ENCODE peak calls at places on chromosomes 11 and 22, in four cellular contexts. R is H1, Q is HCT116, H is SK-N-SH. K is an unnamed sample.

GRCh38 chr11:14907411-14908213 is 15.6 kb upstream of the CYP2R1 start:
- DNase-seq in H (peak), R (peak), Q (no peak), K (no peak)

GRCh38 chr11:19512621-19513020 is 200.0 kb upstream of the NAV2 start:
- DNase-seq in R (no peak), H (no peak), Q (no peak), K (no peak)

GRCh38 chr22:46634011-46634699 is 14.0 kb downstream of the GRAMD4 start:
- DNase-seq in Q (no peak), R (no peak), H (no peak), K (no peak)

GRCh38 chr11:37657645-37658044 is 1059.6 kb upstream of the RAG2 start:
- DNase-seq in R (no peak), H (peak), Q (no peak), K (no peak)

GRCh38 chr11:2767071-2767470 is 67.3 kb upstream of the KCNQ1OT1 start:
- DNase-seq in R (no peak), Q (no peak), H (no peak), K (no peak)

GRCh38 chr11:14503023-14503422 is 3.4 kb upstream of the COPB1 start:
- DNase-seq in H (no peak), R (no peak), Q (no peak), K (no peak)

GRCh38 chr22:43921361-43921760 is 2.2 kb upstream of the PNPLA3 start:
- DNase-seq in Q (peak), H (no peak), R (no peak), K (peak)

GRCh38 chr11:34339149-34340064 is 18.4 kb downstream of the ABTB2 start:
- DNase-seq in Q (no peak), R (no peak), H (no peak), K (no peak)

GRCh38 chr11:89477175-89477574 is 14.0 kb downstream of the NOX4 start:
- DNase-seq in R (no peak), H (no peak), Q (peak), K (no peak)

GRCh38 chr11:126338346-126339055 is 17.0 kb upstream of the ST3GAL4 start:
- DNase-seq in Q (no peak), H (no peak), R (no peak), K (no peak)

GRCh38 chr11:110059706-110060430 is 33.3 kb upstream of the ZC3H12C start:
- DNase-seq in Q (no peak), R (no peak), H (no peak), K (no peak)

GRCh38 chr22:38218661-38219331 is 17.0 kb downstream of the MAFF start:
- DNase-seq in Q (peak), R (peak), H (no peak), K (no peak)

GRCh38 chr11:69587454-69588081 is 53.4 kb upstream of the CCND1 start:
- DNase-seq in R (no peak), H (no peak), Q (peak), K (peak)

GRCh38 chr11:109033627-109034340 is 368.9 kb downstream of the DDX10 start:
- DNase-seq in Q (no peak), R (no peak), H (no peak), K (no peak)

GRCh38 chr11:2831826-2832717 is 53.5 kb downstream of the CDKN1C start:
- DNase-seq in R (no peak), H (no peak), Q (no peak), K (no peak)

GRCh38 chr11:46100670-46101069 is 20.6 kb downstream of the PHF21A start:
- DNase-seq in R (no peak), Q (no peak), H (no peak), K (no peak)

GRCh38 chr11:128407962-128408361 is 179.4 kb downstream of the ETS1 start:
- DNase-seq in Q (no peak), R (no peak), H (no peak), K (no peak)

GRCh38 chr22:24134090-24134846 is 47.0 kb upstream of the SUSD2 start:
- DNase-seq in Q (no peak), R (no peak), H (no peak), K (no peak)

GRCh38 chr11:111797145-111797581 is 31.0 kb upstream of the PPP2R1B start:
- DNase-seq in Q (no peak), H (no peak), R (no peak), K (no peak)

GRCh38 chr22:42296883-42297282 is 26.4 kb upstream of the TCF20 start:
- DNase-seq in R (no peak), H (no peak), Q (no peak), K (no peak)

GRCh38 chr11:76041208-76041607 is 165.1 kb downstream of the WNT11 start:
- DNase-seq in H (no peak), Q (no peak), R (no peak), K (no peak)

GRCh38 chr11:76284161-76284560 is 77.9 kb upstream of the WNT11 start:
- DNase-seq in H (no peak), Q (no peak), R (no peak), K (no peak)

GRCh38 chr11:115659061-115659963 is 155.1 kb upstream of the CADM1 start:
- DNase-seq in H (peak), Q (no peak), R (peak), K (no peak)

GRCh38 chr11:67033661-67034166 is 10.8 kb downstream of the SYT12 start:
- DNase-seq in R (no peak), Q (no peak), H (no peak), K (no peak)

GRCh38 chr11:2086239-2087040 is 52.7 kb downstream of the IGF2 start:
- DNase-seq in R (no peak), Q (no peak), H (no peak), K (no peak)

GRCh38 chr11:122197055-122197987 is 81.3 kb upstream of the BLID start:
- DNase-seq in Q (peak), H (no peak), R (no peak), K (peak)

GRCh38 chr11:12867531-12867930 is 141.6 kb upstream of the RASSF10 start:
- DNase-seq in H (no peak), R (no peak), Q (no peak), K (no peak)

GRCh38 chr11:42407379-42407778 is 904.4 kb upstream of the API5 start:
- DNase-seq in R (peak), H (peak), Q (no peak), K (no peak)

GRCh38 chr22:37284807-37285355 is 2.6 kb downstream of the CYTH4 start:
- DNase-seq in Q (no peak), H (no peak), R (no peak), K (no peak)

GRCh38 chr22:25054943-25055511 is 102.5 kb downstream of the KIAA1671 start:
- DNase-seq in Q (no peak), R (no peak), H (no peak), K (no peak)

GRCh38 chr11:34284836-34285235 is 73.0 kb downstream of the ABTB2 start:
- DNase-seq in H (peak), R (no peak), Q (no peak), K (no peak)

GRCh38 chr11:2298131-2298794 is 3.5 kb downstream of the C11orf21 start:
- DNase-seq in Q (no peak), H (no peak), R (peak), K (no peak)

GRCh38 chr11:59012942-59013256 is 73.2 kb upstream of the GLYATL1B start:
- DNase-seq in H (no peak), Q (no peak), R (no peak), K (no peak)

GRCh38 chr22:37566903-37567798 is 6.9 kb downstream of the CDC42EP1 start:
- DNase-seq in H (peak), R (peak), Q (peak), K (no peak)

GRCh38 chr11:11155962-11156815 is 196.9 kb downstream of the CSNK2A3 start:
- DNase-seq in Q (peak), R (peak), H (peak), K (no peak)

GRCh38 chr22:36367479-36367878 is 20.3 kb downstream of the MYH9 start:
- DNase-seq in Q (no peak), R (no peak), H (no peak), K (no peak)

DNA sequence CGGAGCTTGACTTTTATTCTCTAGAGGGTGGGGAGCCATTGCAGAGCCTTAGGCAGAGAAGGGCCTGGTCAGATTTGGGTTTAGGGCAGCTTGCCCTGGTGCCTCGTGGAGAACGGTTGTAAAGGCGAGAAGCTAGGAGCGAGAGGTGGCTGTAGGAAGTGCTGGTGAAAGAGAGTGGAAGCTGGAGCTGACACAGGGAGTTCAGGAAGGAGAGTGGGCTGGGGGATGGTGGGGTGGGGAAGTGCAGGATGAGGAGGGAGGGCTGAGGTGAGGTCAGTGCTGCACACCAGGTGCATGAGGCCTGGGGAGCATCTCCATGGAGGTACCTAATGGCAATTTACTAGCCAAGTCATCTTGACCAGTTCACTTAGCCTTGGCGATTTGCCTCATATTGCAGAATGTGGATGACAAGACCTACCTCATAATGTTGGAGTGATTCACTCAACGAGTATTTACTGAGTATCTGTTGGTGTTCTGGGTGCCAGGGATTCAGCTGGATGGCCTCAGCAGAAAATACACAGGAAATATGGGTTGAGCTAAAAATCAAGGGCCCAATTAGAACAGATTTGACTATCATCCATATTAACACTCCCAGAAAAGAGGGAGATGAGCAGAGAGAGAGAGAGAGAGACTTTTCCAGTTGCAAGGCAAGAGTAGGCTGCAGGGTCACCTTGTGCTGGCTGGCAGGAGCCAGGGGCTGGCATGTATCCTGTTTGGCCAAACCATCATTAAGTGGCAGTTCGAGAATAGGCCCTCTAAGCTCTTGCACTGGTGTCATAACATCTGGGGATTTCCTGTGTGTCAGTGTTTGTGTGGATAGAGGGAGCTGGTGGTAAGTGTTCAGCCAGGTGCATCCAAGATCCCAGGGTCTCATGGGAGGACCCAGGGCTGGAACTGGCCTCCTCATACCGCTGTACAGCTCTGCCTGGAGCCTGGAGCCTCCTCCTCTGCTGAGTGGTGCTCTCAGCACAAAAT is 44.4 kb upstream of the CLDN5 start:
- DNase-seq in Q (no peak), H (no peak), R (no peak), K (no peak)
- TF ChIP-seq SIN3A in Q (no peak), H (no peak), R (no peak), K (no peak)

GRCh38 chr11:92163879-92164278 is 60.7 kb upstream of the FAT3 start:
- DNase-seq in R (no peak), Q (no peak), H (no peak), K (no peak)

GRCh38 chr11:92166335-92166734 is 58.3 kb upstream of the FAT3 start:
- DNase-seq in H (no peak), R (no peak), Q (no peak), K (no peak)

GRCh38 chr11:92168936-92169335 is 55.7 kb upstream of the FAT3 start:
- DNase-seq in R (no peak), H (no peak), Q (no peak), K (no peak)
- H3K4me3 ChIP-seq in R (peak), H (no peak), Q (no peak), K (no peak)

DNA sequence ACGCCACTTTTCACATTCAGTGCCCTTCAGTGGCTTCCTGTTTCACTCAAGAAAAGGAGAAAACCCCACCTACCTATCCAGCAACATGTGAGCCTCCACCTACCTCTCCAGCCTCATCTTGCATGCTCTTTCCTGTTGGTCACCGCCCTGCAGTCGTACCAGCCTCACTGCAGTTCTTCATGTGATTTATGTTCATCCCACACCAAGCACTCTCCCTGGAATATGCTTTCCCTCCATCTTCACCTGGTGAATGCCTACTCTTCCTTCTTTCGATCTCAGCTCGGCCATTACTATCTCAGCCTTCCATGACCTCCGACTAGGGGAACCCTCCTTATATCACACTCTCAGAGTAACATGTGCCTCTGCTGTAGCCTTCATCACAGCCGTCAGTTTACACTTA is 21.7 kb upstream of the YWHAH start:
- DNase-seq in H (no peak), R (no peak), Q (no peak), K (no peak)
- H3K27ac ChIP-seq in H (no peak), R (no peak), Q (no peak), K (no peak)

DNA sequence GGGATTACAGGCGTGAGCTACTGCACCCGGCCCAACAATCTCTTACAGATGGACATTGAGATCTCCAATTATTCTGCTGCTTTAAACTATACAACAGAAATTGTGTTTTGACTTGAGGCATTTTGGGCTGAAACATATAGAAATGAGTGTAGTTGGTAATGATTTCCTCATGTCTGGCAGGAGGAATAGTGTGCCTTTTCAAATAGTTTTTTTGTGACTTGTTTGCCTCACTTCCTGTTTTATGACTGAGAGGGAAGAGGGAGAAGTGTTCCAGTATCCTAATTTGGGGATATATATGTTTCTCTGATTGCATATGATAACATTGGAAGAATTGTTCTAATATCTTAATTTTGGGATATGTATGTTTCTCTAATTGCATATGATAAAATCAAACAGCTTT is 40.2 kb downstream of the EP300 start:
- DNase-seq in H (no peak), Q (no peak), R (no peak), K (no peak)
- TF ChIP-seq SIN3A in H (no peak), Q (no peak), R (no peak), K (no peak)

GRCh38 chr22:31218565-31219262 is 6.6 kb downstream of the LIMK2 start:
- DNase-seq in R (no peak), H (no peak), Q (no peak), K (no peak)
- H3K4me3 ChIP-seq in R (no peak), H (no peak), Q (no peak), K (no peak)

GRCh38 chr11:96095884-96096301 is 172.0 kb upstream of the MTMR2 start:
- DNase-seq in Q (no peak), H (no peak), R (no peak), K (no peak)
- H3K27ac ChIP-seq in Q (no peak), H (peak), R (no peak), K (no peak)

K was measured in Panc1.